ENCODE peak calls at places on chromosomes 3 and 15, in five cellular contexts. One of them, this sample, is unnamed.

GRCh38 chr15:49131403-49131802 is 24.0 kb downstream of the COPS2 start:
- DNase-seq in CD8-positive, alpha-beta T cell: no peak
- DNase-seq in endothelial cell of umbilical vein: no peak
- DNase-seq in cardiac muscle cell: no peak
- DNase-seq in heart right ventricle: no peak
- DNase-seq in this sample: no peak

GRCh38 chr3:161401389-161401788 is 30.1 kb upstream of the SPTSSB start:
- DNase-seq in CD8-positive, alpha-beta T cell: no peak
- DNase-seq in endothelial cell of umbilical vein: no peak
- DNase-seq in cardiac muscle cell: peak; percentile 15
- DNase-seq in heart right ventricle: no peak
- DNase-seq in this sample: no peak

GRCh38 chr3:49786357-49787181 is at the start of gene IP6K1:
- DNase-seq in CD8-positive, alpha-beta T cell: peak; percentile 100
- DNase-seq in endothelial cell of umbilical vein: peak; percentile 100
- DNase-seq in cardiac muscle cell: peak; percentile 100
- DNase-seq in heart right ventricle: peak; percentile 100
- DNase-seq in this sample: peak; percentile 100

GRCh38 chr3:27714692-27715453 is 7.2 kb downstream of the EOMES start:
- DNase-seq in CD8-positive, alpha-beta T cell: peak; percentile 40
- DNase-seq in endothelial cell of umbilical vein: no peak
- DNase-seq in cardiac muscle cell: no peak
- DNase-seq in heart right ventricle: no peak
- DNase-seq in this sample: peak; percentile 79

GRCh38 chr3:170726976-170727661 is 141.2 kb upstream of the SLC7A14 start:
- DNase-seq in CD8-positive, alpha-beta T cell: no peak
- DNase-seq in endothelial cell of umbilical vein: peak; percentile 85
- DNase-seq in cardiac muscle cell: peak; percentile 91
- DNase-seq in heart right ventricle: no peak
- DNase-seq in this sample: no peak

GRCh38 chr15:80081390-80081789 is 21.9 kb downstream of the ZFAND6 start:
- DNase-seq in CD8-positive, alpha-beta T cell: no peak
- DNase-seq in endothelial cell of umbilical vein: no peak
- DNase-seq in cardiac muscle cell: no peak
- DNase-seq in heart right ventricle: no peak
- DNase-seq in this sample: no peak

GRCh38 chr15:38652998-38653397 is 88.4 kb upstream of the RASGRP1 start:
- DNase-seq in CD8-positive, alpha-beta T cell: peak; percentile 88
- DNase-seq in endothelial cell of umbilical vein: no peak
- DNase-seq in cardiac muscle cell: no peak
- DNase-seq in heart right ventricle: no peak
- DNase-seq in this sample: peak; percentile 67

GRCh38 chr3:176190755-176191154 is 1006.5 kb downstream of the TBL1XR1 start:
- DNase-seq in CD8-positive, alpha-beta T cell: no peak
- DNase-seq in endothelial cell of umbilical vein: no peak
- DNase-seq in cardiac muscle cell: no peak
- DNase-seq in heart right ventricle: no peak
- DNase-seq in this sample: no peak

GRCh38 chr3:174431717-174432116 is 427.4 kb upstream of the NAALADL2 start:
- DNase-seq in CD8-positive, alpha-beta T cell: no peak
- DNase-seq in endothelial cell of umbilical vein: no peak
- DNase-seq in cardiac muscle cell: peak; percentile 46
- DNase-seq in heart right ventricle: no peak
- DNase-seq in this sample: no peak

GRCh38 chr15:92714071-92714456 is 58.5 kb upstream of the FAM174B start:
- DNase-seq in CD8-positive, alpha-beta T cell: peak; percentile 22
- DNase-seq in endothelial cell of umbilical vein: peak; percentile 57
- DNase-seq in cardiac muscle cell: peak; percentile 41
- DNase-seq in heart right ventricle: no peak
- DNase-seq in this sample: no peak

GRCh38 chr3:126127904-126128303 is 44.0 kb upstream of the SLC41A3 start:
- DNase-seq in CD8-positive, alpha-beta T cell: no peak
- DNase-seq in endothelial cell of umbilical vein: no peak
- DNase-seq in cardiac muscle cell: no peak
- DNase-seq in heart right ventricle: peak; percentile 2
- DNase-seq in this sample: no peak

GRCh38 chr3:37241880-37242279 is 67.5 kb upstream of the LRRFIP2 start:
- DNase-seq in CD8-positive, alpha-beta T cell: no peak
- DNase-seq in endothelial cell of umbilical vein: no peak
- DNase-seq in cardiac muscle cell: no peak
- DNase-seq in heart right ventricle: no peak
- DNase-seq in this sample: peak; percentile 20

GRCh38 chr3:141414800-141415462 is 46.6 kb downstream of the ZBTB38 start:
- DNase-seq in CD8-positive, alpha-beta T cell: no peak
- DNase-seq in endothelial cell of umbilical vein: no peak
- DNase-seq in cardiac muscle cell: peak; percentile 67
- DNase-seq in heart right ventricle: no peak
- DNase-seq in this sample: no peak

GRCh38 chr3:27570421-27571106 is 86.4 kb upstream of the SLC4A7 start:
- DNase-seq in CD8-positive, alpha-beta T cell: no peak
- DNase-seq in endothelial cell of umbilical vein: no peak
- DNase-seq in cardiac muscle cell: no peak
- DNase-seq in heart right ventricle: peak; percentile 33
- DNase-seq in this sample: no peak

GRCh38 chr15:89814112-89814742 is 425 bp downstream of the ANPEP start:
- DNase-seq in CD8-positive, alpha-beta T cell: no peak
- DNase-seq in endothelial cell of umbilical vein: no peak
- DNase-seq in cardiac muscle cell: peak; percentile 24
- DNase-seq in heart right ventricle: no peak
- DNase-seq in this sample: no peak

GRCh38 chr15:31080618-31081017 is 20.9 kb downstream of the TRPM1 start:
- DNase-seq in CD8-positive, alpha-beta T cell: peak; percentile 33
- DNase-seq in endothelial cell of umbilical vein: peak; percentile 44
- DNase-seq in cardiac muscle cell: peak; percentile 76
- DNase-seq in heart right ventricle: peak; percentile 56
- DNase-seq in this sample: peak; percentile 37

GRCh38 chr15:54307252-54307902 is 329.1 kb downstream of the UNC13C start:
- DNase-seq in CD8-positive, alpha-beta T cell: no peak
- DNase-seq in endothelial cell of umbilical vein: no peak
- DNase-seq in cardiac muscle cell: no peak
- DNase-seq in heart right ventricle: no peak
- DNase-seq in this sample: no peak

GRCh38 chr15:41969851-41970431 is 2.4 kb downstream of the EHD4 start:
- DNase-seq in CD8-positive, alpha-beta T cell: peak; percentile 35
- DNase-seq in endothelial cell of umbilical vein: peak; percentile 41
- DNase-seq in cardiac muscle cell: no peak
- DNase-seq in heart right ventricle: no peak
- DNase-seq in this sample: peak; percentile 22

DNA sequence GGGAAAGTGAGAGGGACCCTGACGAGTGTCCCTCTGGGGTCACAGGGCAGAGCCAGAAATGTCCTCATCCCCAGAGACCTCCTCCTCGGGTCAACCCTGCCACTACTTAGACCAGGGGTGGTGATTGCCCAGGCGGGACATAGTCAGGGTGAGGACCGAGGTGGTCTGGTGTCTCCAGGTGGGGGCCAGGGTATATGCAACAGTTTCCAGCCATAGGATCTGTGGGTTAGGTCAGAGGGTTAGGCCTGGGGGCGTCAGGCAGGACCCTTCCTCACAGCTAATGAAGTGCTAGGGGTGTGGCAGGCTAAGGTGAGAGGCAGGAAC is 22.3 kb upstream of the FBLN2 start:
- DNase-seq in CD8-positive, alpha-beta T cell: no peak
- DNase-seq in endothelial cell of umbilical vein: no peak
- DNase-seq in cardiac muscle cell: no peak
- DNase-seq in heart right ventricle: no peak
- DNase-seq in this sample: no peak
- H3K4me1 ChIP-seq in CD8-positive, alpha-beta T cell: no peaks in the 10 kb centered on the region
- H3K4me1 ChIP-seq in endothelial cell of umbilical vein: no peaks in the 10 kb centered on the region
- H3K4me1 ChIP-seq in cardiac muscle cell: no peaks in the 10 kb centered on the region
- H3K4me1 ChIP-seq in heart right ventricle: peaks cover 22% of the 10 kb centered on the region
- H3K4me1 ChIP-seq in this sample: no peaks in the 10 kb centered on the region

DNA sequence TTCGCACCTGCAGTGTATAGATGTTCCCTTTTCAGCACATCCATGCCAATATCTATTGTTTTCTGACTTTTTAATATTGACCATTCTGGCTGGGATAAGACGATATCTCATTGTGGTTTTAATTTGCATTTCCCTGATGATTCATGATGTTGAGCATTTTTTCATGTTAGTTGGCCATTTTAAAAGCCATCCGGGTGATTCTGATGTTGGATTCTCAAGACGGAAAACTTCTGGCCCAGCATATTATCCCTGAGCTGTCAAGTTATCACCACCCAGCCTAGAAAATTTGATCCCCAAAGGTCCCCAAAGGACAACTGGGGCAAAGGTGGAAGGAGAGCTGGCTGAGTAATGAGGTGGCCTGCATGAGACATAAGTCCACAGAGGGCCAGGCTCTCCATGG is 69.0 kb downstream of the ISG20 start:
- DNase-seq in CD8-positive, alpha-beta T cell: no peak
- DNase-seq in endothelial cell of umbilical vein: no peak
- DNase-seq in cardiac muscle cell: peak; percentile 20
- DNase-seq in heart right ventricle: no peak
- DNase-seq in this sample: no peak
- H3K27me3 ChIP-seq in CD8-positive, alpha-beta T cell: no peaks in the 10 kb centered on the region
- H3K27me3 ChIP-seq in endothelial cell of umbilical vein: peaks cover 21% of the 10 kb centered on the region
- H3K27me3 ChIP-seq in cardiac muscle cell: peaks cover 92% of the 10 kb centered on the region
- H3K27me3 ChIP-seq in heart right ventricle: no peaks in the 10 kb centered on the region
- H3K27me3 ChIP-seq in this sample: peaks cover 16% of the 10 kb centered on the region

GRCh38 chr15:101497017-101497416 is 7.5 kb upstream of the PCSK6 start:
- DNase-seq in CD8-positive, alpha-beta T cell: no peak
- DNase-seq in endothelial cell of umbilical vein: no peak
- DNase-seq in cardiac muscle cell: no peak
- DNase-seq in heart right ventricle: no peak
- DNase-seq in this sample: no peak
- H3K4me1 ChIP-seq in CD8-positive, alpha-beta T cell: peaks cover 14% of the 10 kb centered on the region
- H3K4me1 ChIP-seq in endothelial cell of umbilical vein: no peaks in the 10 kb centered on the region
- H3K4me1 ChIP-seq in cardiac muscle cell: peaks cover 22% of the 10 kb centered on the region
- H3K4me1 ChIP-seq in heart right ventricle: peaks cover 41% of the 10 kb centered on the region
- H3K4me1 ChIP-seq in this sample: no peaks in the 10 kb centered on the region

GRCh38 chr3:10557783-10558373 is 52.5 kb upstream of the ATP2B2 start:
- DNase-seq in CD8-positive, alpha-beta T cell: no peak
- DNase-seq in endothelial cell of umbilical vein: no peak
- DNase-seq in cardiac muscle cell: peak; percentile 7
- DNase-seq in heart right ventricle: no peak
- DNase-seq in this sample: no peak
- H3K27me3 ChIP-seq in CD8-positive, alpha-beta T cell: no peaks in the 10 kb centered on the region
- H3K27me3 ChIP-seq in endothelial cell of umbilical vein: no peaks in the 10 kb centered on the region
- H3K27me3 ChIP-seq in cardiac muscle cell: peaks cover 7% of the 10 kb centered on the region
- H3K27me3 ChIP-seq in heart right ventricle: no peaks in the 10 kb centered on the region
- H3K27me3 ChIP-seq in this sample: no peaks in the 10 kb centered on the region

GRCh38 chr15:68365140-68365745 is 66.7 kb downstream of the ITGA11 start:
- DNase-seq in CD8-positive, alpha-beta T cell: no peak
- DNase-seq in endothelial cell of umbilical vein: peak; percentile 57
- DNase-seq in cardiac muscle cell: peak; percentile 61
- DNase-seq in heart right ventricle: peak; percentile 55
- DNase-seq in this sample: no peak

GRCh38 chr15:68362537-68363126 is 69.3 kb downstream of the ITGA11 start:
- DNase-seq in CD8-positive, alpha-beta T cell: no peak
- DNase-seq in endothelial cell of umbilical vein: no peak
- DNase-seq in cardiac muscle cell: no peak
- DNase-seq in heart right ventricle: no peak
- DNase-seq in this sample: no peak

GRCh38 chr15:68364028-68364659 is 67.8 kb downstream of the ITGA11 start:
- DNase-seq in CD8-positive, alpha-beta T cell: no peak
- DNase-seq in endothelial cell of umbilical vein: no peak
- DNase-seq in cardiac muscle cell: peak; percentile 71
- DNase-seq in heart right ventricle: peak; percentile 81
- DNase-seq in this sample: no peak

GRCh38 chr15:68364660-68365035 is 67.3 kb downstream of the ITGA11 start:
- DNase-seq in CD8-positive, alpha-beta T cell: no peak
- DNase-seq in endothelial cell of umbilical vein: no peak
- DNase-seq in cardiac muscle cell: no peak
- DNase-seq in heart right ventricle: no peak
- DNase-seq in this sample: no peak

GRCh38 chr15:68363353-68363752 is 68.6 kb downstream of the ITGA11 start:
- DNase-seq in CD8-positive, alpha-beta T cell: no peak
- DNase-seq in endothelial cell of umbilical vein: no peak
- DNase-seq in cardiac muscle cell: no peak
- DNase-seq in heart right ventricle: no peak
- DNase-seq in this sample: no peak
- H3K4me1 ChIP-seq in CD8-positive, alpha-beta T cell: no peaks in the 10 kb centered on the region
- H3K4me1 ChIP-seq in endothelial cell of umbilical vein: peaks cover 41% of the 10 kb centered on the region
- H3K4me1 ChIP-seq in cardiac muscle cell: peaks cover 8% of the 10 kb centered on the region
- H3K4me1 ChIP-seq in heart right ventricle: peaks cover 84% of the 10 kb centered on the region
- H3K4me1 ChIP-seq in this sample: no peaks in the 10 kb centered on the region

DNA sequence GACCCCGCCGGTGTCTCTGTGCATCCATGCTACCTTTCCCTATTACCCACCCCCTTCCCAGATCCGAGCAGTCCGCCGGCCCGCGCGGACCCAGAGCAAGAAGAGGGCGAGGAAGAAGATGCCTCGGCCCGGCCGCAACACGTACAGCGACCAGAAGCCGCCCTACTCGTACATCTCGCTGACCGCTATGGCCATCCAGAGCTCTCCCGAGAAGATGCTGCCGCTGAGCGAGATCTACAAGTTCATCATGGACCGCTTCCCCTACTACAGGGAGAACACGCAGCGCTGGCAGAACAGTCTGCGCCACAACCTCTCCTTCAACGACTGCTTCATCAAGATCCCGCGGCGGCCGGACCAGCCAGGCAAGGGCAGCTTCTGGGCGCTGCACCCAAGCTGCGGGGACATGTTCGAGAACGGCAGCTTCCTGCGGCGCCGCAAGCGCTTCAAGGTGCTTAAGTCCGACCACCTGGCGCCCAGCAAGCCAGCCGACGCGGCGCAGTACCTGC is 788 bp downstream of the FOXB1 start:
- DNase-seq in CD8-positive, alpha-beta T cell: peak; percentile 24
- DNase-seq in endothelial cell of umbilical vein: peak; percentile 13
- DNase-seq in cardiac muscle cell: peak; percentile 23
- DNase-seq in heart right ventricle: no peak
- DNase-seq in this sample: no peak
- H3K27me3 ChIP-seq in CD8-positive, alpha-beta T cell: peaks cover 82% of the 10 kb centered on the region
- H3K27me3 ChIP-seq in endothelial cell of umbilical vein: peaks cover 99% of the 10 kb centered on the region
- H3K27me3 ChIP-seq in cardiac muscle cell: peaks cover 100% of the 10 kb centered on the region
- H3K27me3 ChIP-seq in heart right ventricle: peaks cover 32% of the 10 kb centered on the region
- H3K27me3 ChIP-seq in this sample: peaks cover 13% of the 10 kb centered on the region

GRCh38 chr3:107681385-107681784 is 158.6 kb downstream of the BBX start:
- DNase-seq in CD8-positive, alpha-beta T cell: no peak
- DNase-seq in endothelial cell of umbilical vein: no peak
- DNase-seq in cardiac muscle cell: no peak
- DNase-seq in heart right ventricle: no peak
- DNase-seq in this sample: no peak

GRCh38 chr3:107676469-107677309 is 153.9 kb downstream of the BBX start:
- DNase-seq in CD8-positive, alpha-beta T cell: no peak
- DNase-seq in endothelial cell of umbilical vein: peak; percentile 42
- DNase-seq in cardiac muscle cell: peak; percentile 51
- DNase-seq in heart right ventricle: no peak
- DNase-seq in this sample: peak; percentile 14

GRCh38 chr3:107680698-107681097 is 157.9 kb downstream of the BBX start:
- DNase-seq in CD8-positive, alpha-beta T cell: no peak
- DNase-seq in endothelial cell of umbilical vein: no peak
- DNase-seq in cardiac muscle cell: peak; percentile 39
- DNase-seq in heart right ventricle: no peak
- DNase-seq in this sample: no peak

GRCh38 chr3:107683447-107683846 is 160.7 kb downstream of the BBX start:
- DNase-seq in CD8-positive, alpha-beta T cell: no peak
- DNase-seq in endothelial cell of umbilical vein: no peak
- DNase-seq in cardiac muscle cell: peak; percentile 80
- DNase-seq in heart right ventricle: peak; percentile 20
- DNase-seq in this sample: no peak

GRCh38 chr3:107679911-107680310 is 157.1 kb downstream of the BBX start:
- DNase-seq in CD8-positive, alpha-beta T cell: no peak
- DNase-seq in endothelial cell of umbilical vein: no peak
- DNase-seq in cardiac muscle cell: no peak
- DNase-seq in heart right ventricle: no peak
- DNase-seq in this sample: no peak
- H3K4me1 ChIP-seq in CD8-positive, alpha-beta T cell: peaks cover 20% of the 10 kb centered on the region
- H3K4me1 ChIP-seq in endothelial cell of umbilical vein: no peaks in the 10 kb centered on the region
- H3K4me1 ChIP-seq in cardiac muscle cell: peaks cover 25% of the 10 kb centered on the region
- H3K4me1 ChIP-seq in heart right ventricle: peaks cover 60% of the 10 kb centered on the region
- H3K4me1 ChIP-seq in this sample: no peaks in the 10 kb centered on the region

This sample was measured in small intestine.